ENCODE peak calls at places on chromosome 7, in four cellular contexts. H is RCC 7860, O is anterior cingulate cortex, B is coronary artery. U is an unnamed sample.

GRCh38 chr7:91883676-91884362 is 3.3 kb upstream of the MTERF1 start:
- DNase-seq in H (no peak), O (no peak), B (no peak), U (no peak)

GRCh38 chr7:45153238-45153637 is 4.4 kb upstream of the RAMP3 start:
- DNase-seq in H (no peak), O (no peak), B (no peak), U (no peak)

GRCh38 chr7:159141660-159142059 is 3.0 kb downstream of the VIPR2 start:
- DNase-seq in H (no peak), O (no peak), B (peak), U (no peak)

GRCh38 chr7:99380032-99380822 is 5.7 kb downstream of the ARPC1B start:
- DNase-seq in H (peak), O (peak), B (no peak), U (peak)

GRCh38 chr7:139738101-139738489 is 39.7 kb downstream of the HIPK2 start:
- DNase-seq in H (no peak), O (peak), B (peak), U (peak)

GRCh38 chr7:5428470-5429252 is 5.0 kb upstream of the TNRC18 start:
- DNase-seq in H (peak), O (peak), B (no peak), U (peak)

GRCh38 chr7:155456772-155457543 is 971 bp upstream of the EN2 start:
- DNase-seq in H (no peak), O (peak), B (no peak), U (peak)

GRCh38 chr7:137381045-137381444 is 37.5 kb upstream of the PTN start:
- DNase-seq in H (no peak), O (no peak), B (no peak), U (no peak)

GRCh38 chr7:111137296-111138195 is 46.6 kb downstream of the LRRN3 start:
- DNase-seq in H (no peak), O (no peak), B (no peak), U (no peak)

GRCh38 chr7:100793806-100794660 is 33.3 kb downstream of the EPHB4 start:
- DNase-seq in H (no peak), O (no peak), B (no peak), U (no peak)

GRCh38 chr7:23020742-23021401 is 6.9 kb upstream of the HYCC1 start:
- DNase-seq in H (peak), O (no peak), B (peak), U (no peak)

GRCh38 chr7:47148541-47149207 is 433.2 kb downstream of the TNS3 start:
- DNase-seq in H (no peak), O (no peak), B (no peak), U (no peak)

GRCh38 chr7:122675621-122676020 is 23.3 kb downstream of the RNF133 start:
- DNase-seq in H (no peak), O (no peak), B (no peak), U (no peak)

GRCh38 chr7:68697821-68698280 is 900.4 kb upstream of the AUTS2 start:
- DNase-seq in H (no peak), O (no peak), B (no peak), U (peak)

GRCh38 chr7:4939971-4940720 is 18.8 kb downstream of the MMD2 start:
- DNase-seq in H (no peak), O (peak), B (no peak), U (peak)

GRCh38 chr7:129911790-129912189 is 41.0 kb downstream of the UBE2H start:
- DNase-seq in H (no peak), O (no peak), B (no peak), U (no peak)

GRCh38 chr7:47557317-47557985 is 24.5 kb downstream of the TNS3 start:
- DNase-seq in H (no peak), O (no peak), B (no peak), U (no peak)

GRCh38 chr7:111045469-111045868 is 45.5 kb upstream of the LRRN3 start:
- DNase-seq in H (no peak), O (no peak), B (no peak), U (no peak)

GRCh38 chr7:5218564-5219360 is 28.7 kb downstream of the WIPI2 start:
- DNase-seq in H (no peak), O (no peak), B (no peak), U (peak)

GRCh38 chr7:129393255-129393654 is 41.0 kb upstream of the STRIP2 start:
- DNase-seq in H (no peak), O (no peak), B (no peak), U (no peak)

GRCh38 chr7:91596287-91596686 is 284.2 kb downstream of the MTERF1 start:
- DNase-seq in H (no peak), O (no peak), B (no peak), U (no peak)

GRCh38 chr7:33191326-33191725 is 62.0 kb downstream of the BBS9 start:
- DNase-seq in H (no peak), O (no peak), B (no peak), U (no peak)

GRCh38 chr7:6234384-6234783 is 38.0 kb downstream of the CYTH3 start:
- DNase-seq in H (no peak), O (no peak), B (no peak), U (no peak)

GRCh38 chr7:150567168-150567567 is at the start of gene GIMAP4:
- DNase-seq in H (no peak), O (no peak), B (no peak), U (peak)

GRCh38 chr7:2805213-2806003 is 38.7 kb downstream of the GNA12 start:
- DNase-seq in H (no peak), O (no peak), B (peak), U (no peak)